ENCODE peak calls at places on chromosomes 12 and 14, in seven cellular contexts. One of them, this sample, is unnamed.
A peak's percentile ranks its signal among the peaks of the same experiment; 100 is the strongest.

GRCh38 chr14:32698831-32699230 is 239.8 kb upstream of the NPAS3 start:
- DNase-seq in foreskin fibroblast: peak; percentile 64
- DNase-seq in DND-41: no peak
- DNase-seq in fibroblast of mammary gland: peak; percentile 42
- DNase-seq in hepatocyte: no peak
- DNase-seq in OCI-LY7: no peak
- DNase-seq in astrocyte of the spinal cord: peak; percentile 15
- DNase-seq in this sample: no peak

GRCh38 chr12:4664111-4664510 is 15.2 kb downstream of the NDUFA9 start:
- DNase-seq in foreskin fibroblast: peak; percentile 89
- DNase-seq in DND-41: no peak
- DNase-seq in fibroblast of mammary gland: peak; percentile 83
- DNase-seq in hepatocyte: no peak
- DNase-seq in OCI-LY7: no peak
- DNase-seq in astrocyte of the spinal cord: peak; percentile 79
- DNase-seq in this sample: peak; percentile 54

GRCh38 chr12:62866451-62867082 is 68.4 kb downstream of the PPM1H start:
- DNase-seq in foreskin fibroblast: peak; percentile 70
- DNase-seq in DND-41: no peak
- DNase-seq in fibroblast of mammary gland: no peak
- DNase-seq in hepatocyte: peak; percentile 32
- DNase-seq in OCI-LY7: no peak
- DNase-seq in astrocyte of the spinal cord: peak; percentile 78
- DNase-seq in this sample: no peak

GRCh38 chr12:9786726-9787339 is 26.1 kb upstream of the CD69 start:
- DNase-seq in foreskin fibroblast: no peak
- DNase-seq in DND-41: no peak
- DNase-seq in fibroblast of mammary gland: no peak
- DNase-seq in hepatocyte: no peak
- DNase-seq in OCI-LY7: no peak
- DNase-seq in astrocyte of the spinal cord: peak; percentile 12
- DNase-seq in this sample: no peak

GRCh38 chr12:28939427-28939826 is 209.7 kb upstream of the FAR2 start:
- DNase-seq in foreskin fibroblast: peak; percentile 35
- DNase-seq in DND-41: no peak
- DNase-seq in fibroblast of mammary gland: peak; percentile 36
- DNase-seq in hepatocyte: no peak
- DNase-seq in OCI-LY7: no peak
- DNase-seq in astrocyte of the spinal cord: no peak
- DNase-seq in this sample: no peak

GRCh38 chr14:54570651-54571415 is 3.9 kb downstream of the SAMD4A start:
- DNase-seq in foreskin fibroblast: peak; percentile 90
- DNase-seq in DND-41: no peak
- DNase-seq in fibroblast of mammary gland: peak; percentile 92
- DNase-seq in hepatocyte: no peak
- DNase-seq in OCI-LY7: no peak
- DNase-seq in astrocyte of the spinal cord: peak; percentile 79
- DNase-seq in this sample: peak; percentile 64

GRCh38 chr14:29741909-29742401 is 185.7 kb downstream of the PRKD1 start:
- DNase-seq in foreskin fibroblast: peak; percentile 77
- DNase-seq in DND-41: no peak
- DNase-seq in fibroblast of mammary gland: peak; percentile 79
- DNase-seq in hepatocyte: no peak
- DNase-seq in OCI-LY7: no peak
- DNase-seq in astrocyte of the spinal cord: peak; percentile 80
- DNase-seq in this sample: no peak

GRCh38 chr14:100871234-100872186 is 32.0 kb downstream of the RTL1 start:
- DNase-seq in foreskin fibroblast: peak; percentile 72
- DNase-seq in DND-41: no peak
- DNase-seq in fibroblast of mammary gland: peak; percentile 69
- DNase-seq in hepatocyte: no peak
- DNase-seq in OCI-LY7: no peak
- DNase-seq in astrocyte of the spinal cord: peak; percentile 53
- DNase-seq in this sample: no peak

GRCh38 chr14:89351958-89352404 is 65.1 kb downstream of the FOXN3 start:
- DNase-seq in foreskin fibroblast: no peak
- DNase-seq in DND-41: no peak
- DNase-seq in fibroblast of mammary gland: no peak
- DNase-seq in hepatocyte: no peak
- DNase-seq in OCI-LY7: no peak
- DNase-seq in astrocyte of the spinal cord: no peak
- DNase-seq in this sample: no peak

GRCh38 chr12:61513972-61514371 is 746.2 kb upstream of the USP15 start:
- DNase-seq in foreskin fibroblast: no peak
- DNase-seq in DND-41: no peak
- DNase-seq in fibroblast of mammary gland: no peak
- DNase-seq in hepatocyte: no peak
- DNase-seq in OCI-LY7: no peak
- DNase-seq in astrocyte of the spinal cord: no peak
- DNase-seq in this sample: no peak

GRCh38 chr14:106738075-106738474 is 1211.7 kb downstream of the TMEM121 start:
- DNase-seq in foreskin fibroblast: no peak
- DNase-seq in DND-41: no peak
- DNase-seq in fibroblast of mammary gland: no peak
- DNase-seq in hepatocyte: no peak
- DNase-seq in OCI-LY7: peak; percentile 30
- DNase-seq in astrocyte of the spinal cord: no peak
- DNase-seq in this sample: no peak

GRCh38 chr12:47808049-47808448 is 11.7 kb downstream of the HDAC7 start:
- DNase-seq in foreskin fibroblast: peak; percentile 62
- DNase-seq in DND-41: peak; percentile 90
- DNase-seq in fibroblast of mammary gland: peak; percentile 53
- DNase-seq in hepatocyte: peak; percentile 49
- DNase-seq in OCI-LY7: peak; percentile 94
- DNase-seq in astrocyte of the spinal cord: peak; percentile 65
- DNase-seq in this sample: no peak

GRCh38 chr12:106647793-106648514 is 65.2 kb downstream of the RFX4 start:
- DNase-seq in foreskin fibroblast: no peak
- DNase-seq in DND-41: no peak
- DNase-seq in fibroblast of mammary gland: no peak
- DNase-seq in hepatocyte: no peak
- DNase-seq in OCI-LY7: no peak
- DNase-seq in astrocyte of the spinal cord: no peak
- DNase-seq in this sample: no peak

GRCh38 chr14:60294670-60295069 is 45.6 kb downstream of the PPM1A start:
- DNase-seq in foreskin fibroblast: no peak
- DNase-seq in DND-41: no peak
- DNase-seq in fibroblast of mammary gland: no peak
- DNase-seq in hepatocyte: no peak
- DNase-seq in OCI-LY7: no peak
- DNase-seq in astrocyte of the spinal cord: no peak
- DNase-seq in this sample: no peak

GRCh38 chr12:40054554-40055226 is 51.2 kb downstream of the SLC2A13 start:
- DNase-seq in foreskin fibroblast: peak; percentile 74
- DNase-seq in DND-41: no peak
- DNase-seq in fibroblast of mammary gland: peak; percentile 85
- DNase-seq in hepatocyte: peak; percentile 31
- DNase-seq in OCI-LY7: no peak
- DNase-seq in astrocyte of the spinal cord: peak; percentile 75
- DNase-seq in this sample: no peak

GRCh38 chr12:52402873-52403510 is 3.1 kb downstream of the KRT82 start:
- DNase-seq in foreskin fibroblast: no peak
- DNase-seq in DND-41: no peak
- DNase-seq in fibroblast of mammary gland: no peak
- DNase-seq in hepatocyte: no peak
- DNase-seq in OCI-LY7: no peak
- DNase-seq in astrocyte of the spinal cord: no peak
- DNase-seq in this sample: no peak

GRCh38 chr12:15662303-15662980 is 126.7 kb downstream of the EPS8 start:
- DNase-seq in foreskin fibroblast: peak; percentile 87
- DNase-seq in DND-41: no peak
- DNase-seq in fibroblast of mammary gland: peak; percentile 96
- DNase-seq in hepatocyte: peak; percentile 8
- DNase-seq in OCI-LY7: no peak
- DNase-seq in astrocyte of the spinal cord: peak; percentile 91
- DNase-seq in this sample: peak; percentile 74

DNA sequence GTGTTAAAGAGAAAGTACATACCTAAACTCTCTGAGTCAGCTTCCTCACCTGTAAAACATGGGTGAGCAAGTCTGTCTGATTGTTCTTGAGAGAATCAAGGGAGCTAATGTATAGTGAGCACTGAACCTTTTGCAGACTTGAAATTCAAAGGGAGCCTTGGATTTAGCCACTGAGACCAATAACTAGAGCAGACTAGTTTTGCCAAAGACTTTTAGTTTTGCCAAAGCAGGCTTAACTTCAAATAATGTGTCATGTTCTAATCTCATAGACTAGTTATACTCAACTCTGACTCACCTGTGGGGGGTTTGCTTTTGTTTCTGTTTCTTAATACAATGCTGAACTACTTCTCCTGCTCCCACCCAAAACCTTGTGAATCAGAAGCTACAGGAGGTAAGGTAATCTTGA is 123.7 kb downstream of the SLC25A21 start:
- DNase-seq in foreskin fibroblast: no peak
- DNase-seq in DND-41: no peak
- DNase-seq in fibroblast of mammary gland: peak; percentile 55
- DNase-seq in hepatocyte: no peak
- DNase-seq in OCI-LY7: no peak
- DNase-seq in astrocyte of the spinal cord: peak; percentile 50
- DNase-seq in this sample: no peak
- H3K4me3 ChIP-seq in foreskin fibroblast: no peak overlapping the region
- H3K4me3 ChIP-seq in DND-41: no peak overlapping the region
- H3K4me3 ChIP-seq in fibroblast of mammary gland: no peak overlapping the region
- H3K4me3 ChIP-seq in hepatocyte: no peak overlapping the region
- H3K4me3 ChIP-seq in OCI-LY7: no peak overlapping the region
- H3K4me3 ChIP-seq in astrocyte of the spinal cord: no peak overlapping the region
- H3K4me3 ChIP-seq in this sample: no peak overlapping the region

DNA sequence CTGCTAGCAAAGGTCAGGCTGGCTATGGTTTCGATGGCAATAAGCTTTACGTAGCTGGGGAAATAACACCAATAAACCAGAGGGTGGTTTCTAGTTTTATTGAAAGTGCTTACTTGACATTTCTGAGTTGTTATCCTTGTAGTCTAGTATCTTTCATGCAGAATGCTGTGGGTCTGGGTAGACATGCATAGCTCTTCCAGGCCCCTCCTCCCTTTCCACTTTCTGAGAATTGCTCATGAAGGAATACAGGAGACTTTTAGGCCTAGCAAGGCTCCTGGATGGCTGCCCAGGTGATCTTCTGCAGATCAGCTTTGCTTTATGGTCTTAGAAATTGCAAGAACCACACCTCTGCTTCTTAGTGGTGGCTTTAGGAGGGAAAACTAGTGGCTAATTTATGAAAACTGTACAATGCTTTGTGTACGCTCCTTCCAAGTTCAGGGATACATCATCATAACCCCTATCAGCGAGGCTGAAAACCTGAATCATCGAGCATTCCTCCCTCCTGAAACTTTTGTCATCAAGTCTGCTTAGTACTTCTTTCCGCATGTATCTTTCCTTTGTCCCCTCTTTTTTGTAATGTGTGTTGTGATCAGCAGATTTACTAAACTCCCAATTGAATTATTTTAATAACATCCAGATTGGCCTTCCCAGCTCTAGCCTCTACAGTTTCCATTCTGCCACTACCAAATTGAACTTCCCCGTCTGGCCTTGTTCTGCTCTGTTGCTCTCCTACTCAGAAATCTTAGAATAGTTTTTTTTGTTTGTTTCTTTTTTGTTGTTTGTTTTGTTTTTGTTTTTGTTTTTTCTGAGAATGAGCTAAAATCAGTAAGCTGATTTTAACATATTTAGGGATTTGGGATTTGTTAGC is 473.1 kb downstream of the RAD51B start:
- DNase-seq in foreskin fibroblast: no peak
- DNase-seq in DND-41: no peak
- DNase-seq in fibroblast of mammary gland: peak; percentile 49
- DNase-seq in hepatocyte: peak; percentile 45
- DNase-seq in OCI-LY7: no peak
- DNase-seq in astrocyte of the spinal cord: no peak
- DNase-seq in this sample: no peak
- TF ChIP-seq CTCF in foreskin fibroblast: no peak
- TF ChIP-seq CTCF in DND-41: no peak
- TF ChIP-seq CTCF in fibroblast of mammary gland: no peak
- TF ChIP-seq CTCF in hepatocyte: no peak
- TF ChIP-seq CTCF in OCI-LY7: no peak
- TF ChIP-seq CTCF in astrocyte of the spinal cord: no peak
- TF ChIP-seq CTCF in this sample: no peak

GRCh38 chr14:102927878-102928411 is 5.5 kb downstream of the AMN start:
- DNase-seq in foreskin fibroblast: no peak
- DNase-seq in DND-41: no peak
- DNase-seq in fibroblast of mammary gland: no peak
- DNase-seq in hepatocyte: peak; percentile 56
- DNase-seq in OCI-LY7: no peak
- DNase-seq in astrocyte of the spinal cord: no peak
- DNase-seq in this sample: no peak
- H3K4me3 ChIP-seq in foreskin fibroblast: peak overlapping the region; percentile 35
- H3K4me3 ChIP-seq in DND-41: no peak overlapping the region
- H3K4me3 ChIP-seq in fibroblast of mammary gland: no peak overlapping the region
- H3K4me3 ChIP-seq in hepatocyte: peak overlapping the region; percentile 45
- H3K4me3 ChIP-seq in OCI-LY7: peak overlapping the region; percentile 47
- H3K4me3 ChIP-seq in astrocyte of the spinal cord: peak overlapping the region; percentile 24
- H3K4me3 ChIP-seq in this sample: peak overlapping the region; percentile 40

DNA sequence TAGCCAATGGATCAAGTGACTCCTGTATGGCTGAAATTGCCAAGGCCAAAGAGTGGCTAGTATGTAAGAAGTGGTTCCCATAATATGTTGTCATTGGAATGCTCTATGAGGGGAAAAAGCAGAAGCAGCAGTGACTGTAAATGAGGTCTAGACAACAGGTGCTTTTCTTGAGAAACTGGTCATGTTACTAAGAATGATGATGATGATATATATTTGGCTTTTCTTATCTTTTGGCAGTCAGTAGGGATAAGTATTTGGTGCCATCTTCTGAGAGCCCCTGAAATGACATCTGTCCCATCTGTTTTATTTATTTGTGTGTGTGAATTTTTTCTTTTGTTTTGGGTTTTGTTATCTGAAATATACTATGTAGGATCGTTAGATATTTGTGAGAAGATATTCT is 141.7 kb downstream of the SYT1 start:
- DNase-seq in foreskin fibroblast: peak; percentile 31
- DNase-seq in DND-41: no peak
- DNase-seq in fibroblast of mammary gland: peak; percentile 23
- DNase-seq in hepatocyte: no peak
- DNase-seq in OCI-LY7: no peak
- DNase-seq in astrocyte of the spinal cord: no peak
- DNase-seq in this sample: peak; percentile 2
- TF ChIP-seq CTCF in foreskin fibroblast: no peak
- TF ChIP-seq CTCF in DND-41: peak; percentile 6
- TF ChIP-seq CTCF in fibroblast of mammary gland: peak; percentile 35
- TF ChIP-seq CTCF in hepatocyte: peak; percentile 34
- TF ChIP-seq CTCF in OCI-LY7: peak; percentile 54
- TF ChIP-seq CTCF in astrocyte of the spinal cord: peak; percentile 36
- TF ChIP-seq CTCF in this sample: peak; percentile 58

GRCh38 chr12:12469386-12469785 is 93.3 kb downstream of the DUSP16 start:
- DNase-seq in foreskin fibroblast: no peak
- DNase-seq in DND-41: no peak
- DNase-seq in fibroblast of mammary gland: no peak
- DNase-seq in hepatocyte: no peak
- DNase-seq in OCI-LY7: no peak
- DNase-seq in astrocyte of the spinal cord: no peak
- DNase-seq in this sample: no peak
- H3K4me3 ChIP-seq in foreskin fibroblast: no peak overlapping the region
- H3K4me3 ChIP-seq in DND-41: no peak overlapping the region
- H3K4me3 ChIP-seq in fibroblast of mammary gland: no peak overlapping the region
- H3K4me3 ChIP-seq in hepatocyte: no peak overlapping the region
- H3K4me3 ChIP-seq in OCI-LY7: no peak overlapping the region
- H3K4me3 ChIP-seq in astrocyte of the spinal cord: no peak overlapping the region
- H3K4me3 ChIP-seq in this sample: no peak overlapping the region

This sample was measured in epithelial cell of proximal tubule.